ENCODE peak calls at places on chromosome 1, in nine cellular contexts. One of them, this sample, is unnamed.

GRCh38 chr1:210250998-210251679 is 18.5 kb downstream of the SERTAD4 start:
- DNase-seq in NCI-H446 treated with DMSO at 0.1 percent for 48 hours: no peak
- DNase-seq in DND-41: peak
- DNase-seq in RWPE1: peak
- DNase-seq in NCI-H510A treated with DMSO at 0.1 percent for 48 hours: peak
- DNase-seq in cardiac muscle cell: peak
- DNase-seq in mesothelial cell of epicardium: no peak
- DNase-seq in AG20443: peak
- DNase-seq in breast epithelium: no peak
- DNase-seq in this sample: no peak

GRCh38 chr1:155207578-155208405 is at the start of gene THBS3:
- DNase-seq in NCI-H446 treated with DMSO at 0.1 percent for 48 hours: peak
- DNase-seq in DND-41: no peak
- DNase-seq in RWPE1: no peak
- DNase-seq in NCI-H510A treated with DMSO at 0.1 percent for 48 hours: peak
- DNase-seq in cardiac muscle cell: no peak
- DNase-seq in mesothelial cell of epicardium: no peak
- DNase-seq in AG20443: peak
- DNase-seq in breast epithelium: no peak
- DNase-seq in this sample: peak

GRCh38 chr1:23558140-23558871 is 995 bp downstream of the ID3 start:
- DNase-seq in NCI-H446 treated with DMSO at 0.1 percent for 48 hours: peak
- DNase-seq in DND-41: peak
- DNase-seq in RWPE1: peak
- DNase-seq in NCI-H510A treated with DMSO at 0.1 percent for 48 hours: no peak
- DNase-seq in cardiac muscle cell: peak
- DNase-seq in mesothelial cell of epicardium: no peak
- DNase-seq in AG20443: no peak
- DNase-seq in breast epithelium: no peak
- DNase-seq in this sample: no peak

GRCh38 chr1:215018555-215018954 is 64.0 kb upstream of the KCNK2 start:
- DNase-seq in NCI-H446 treated with DMSO at 0.1 percent for 48 hours: no peak
- DNase-seq in DND-41: no peak
- DNase-seq in RWPE1: no peak
- DNase-seq in NCI-H510A treated with DMSO at 0.1 percent for 48 hours: no peak
- DNase-seq in cardiac muscle cell: no peak
- DNase-seq in mesothelial cell of epicardium: no peak
- DNase-seq in AG20443: peak
- DNase-seq in breast epithelium: no peak
- DNase-seq in this sample: no peak

GRCh38 chr1:50977575-50978143 is 7.6 kb downstream of the CDKN2C start:
- DNase-seq in NCI-H446 treated with DMSO at 0.1 percent for 48 hours: peak
- DNase-seq in DND-41: no peak
- DNase-seq in RWPE1: peak
- DNase-seq in NCI-H510A treated with DMSO at 0.1 percent for 48 hours: no peak
- DNase-seq in cardiac muscle cell: peak
- DNase-seq in mesothelial cell of epicardium: no peak
- DNase-seq in AG20443: peak
- DNase-seq in breast epithelium: no peak
- DNase-seq in this sample: peak

GRCh38 chr1:19311503-19311930 is 427 bp downstream of the AKR7A2 start:
- DNase-seq in NCI-H446 treated with DMSO at 0.1 percent for 48 hours: no peak
- DNase-seq in DND-41: peak
- DNase-seq in RWPE1: no peak
- DNase-seq in NCI-H510A treated with DMSO at 0.1 percent for 48 hours: no peak
- DNase-seq in cardiac muscle cell: no peak
- DNase-seq in mesothelial cell of epicardium: no peak
- DNase-seq in AG20443: no peak
- DNase-seq in breast epithelium: no peak
- DNase-seq in this sample: peak

GRCh38 chr1:111656093-111657017 is 36.8 kb downstream of the RAP1A start:
- DNase-seq in NCI-H446 treated with DMSO at 0.1 percent for 48 hours: no peak
- DNase-seq in DND-41: no peak
- DNase-seq in RWPE1: peak
- DNase-seq in NCI-H510A treated with DMSO at 0.1 percent for 48 hours: peak
- DNase-seq in cardiac muscle cell: peak
- DNase-seq in mesothelial cell of epicardium: no peak
- DNase-seq in AG20443: peak
- DNase-seq in breast epithelium: no peak
- DNase-seq in this sample: peak

GRCh38 chr1:52697795-52698674 is at the start of gene COA7:
- DNase-seq in NCI-H446 treated with DMSO at 0.1 percent for 48 hours: peak
- DNase-seq in DND-41: peak
- DNase-seq in RWPE1: peak
- DNase-seq in NCI-H510A treated with DMSO at 0.1 percent for 48 hours: peak
- DNase-seq in cardiac muscle cell: peak
- DNase-seq in mesothelial cell of epicardium: peak
- DNase-seq in AG20443: peak
- DNase-seq in breast epithelium: peak
- DNase-seq in this sample: peak

GRCh38 chr1:54077359-54077758 is 24.0 kb downstream of the TCEANC2 start:
- DNase-seq in NCI-H446 treated with DMSO at 0.1 percent for 48 hours: no peak
- DNase-seq in DND-41: no peak
- DNase-seq in RWPE1: no peak
- DNase-seq in NCI-H510A treated with DMSO at 0.1 percent for 48 hours: no peak
- DNase-seq in cardiac muscle cell: no peak
- DNase-seq in mesothelial cell of epicardium: no peak
- DNase-seq in AG20443: no peak
- DNase-seq in breast epithelium: no peak
- DNase-seq in this sample: no peak

GRCh38 chr1:228515200-228515834 is 28.1 kb downstream of the RNF187 start:
- DNase-seq in NCI-H446 treated with DMSO at 0.1 percent for 48 hours: no peak
- DNase-seq in DND-41: peak
- DNase-seq in RWPE1: peak
- DNase-seq in NCI-H510A treated with DMSO at 0.1 percent for 48 hours: no peak
- DNase-seq in cardiac muscle cell: peak
- DNase-seq in mesothelial cell of epicardium: no peak
- DNase-seq in AG20443: peak
- DNase-seq in breast epithelium: no peak
- DNase-seq in this sample: no peak

GRCh38 chr1:170910273-170910672 is 25.1 kb upstream of the MROH9 start:
- DNase-seq in NCI-H446 treated with DMSO at 0.1 percent for 48 hours: no peak
- DNase-seq in DND-41: no peak
- DNase-seq in RWPE1: peak
- DNase-seq in NCI-H510A treated with DMSO at 0.1 percent for 48 hours: no peak
- DNase-seq in cardiac muscle cell: no peak
- DNase-seq in mesothelial cell of epicardium: no peak
- DNase-seq in AG20443: peak
- DNase-seq in breast epithelium: no peak
- DNase-seq in this sample: no peak

GRCh38 chr1:219041819-219042218 is 131.9 kb upstream of the LYPLAL1 start:
- DNase-seq in NCI-H446 treated with DMSO at 0.1 percent for 48 hours: no peak
- DNase-seq in DND-41: no peak
- DNase-seq in RWPE1: no peak
- DNase-seq in NCI-H510A treated with DMSO at 0.1 percent for 48 hours: no peak
- DNase-seq in cardiac muscle cell: no peak
- DNase-seq in mesothelial cell of epicardium: no peak
- DNase-seq in AG20443: no peak
- DNase-seq in breast epithelium: no peak
- DNase-seq in this sample: no peak

GRCh38 chr1:7008975-7009740 is 223.9 kb downstream of the CAMTA1 start:
- DNase-seq in NCI-H446 treated with DMSO at 0.1 percent for 48 hours: no peak
- DNase-seq in DND-41: no peak
- DNase-seq in RWPE1: no peak
- DNase-seq in NCI-H510A treated with DMSO at 0.1 percent for 48 hours: no peak
- DNase-seq in cardiac muscle cell: no peak
- DNase-seq in mesothelial cell of epicardium: no peak
- DNase-seq in AG20443: no peak
- DNase-seq in breast epithelium: no peak
- DNase-seq in this sample: no peak

GRCh38 chr1:145975216-145975615 is 10.7 kb downstream of the POLR3GL start:
- DNase-seq in NCI-H446 treated with DMSO at 0.1 percent for 48 hours: no peak
- DNase-seq in DND-41: no peak
- DNase-seq in RWPE1: no peak
- DNase-seq in NCI-H510A treated with DMSO at 0.1 percent for 48 hours: no peak
- DNase-seq in cardiac muscle cell: no peak
- DNase-seq in mesothelial cell of epicardium: no peak
- DNase-seq in AG20443: no peak
- DNase-seq in breast epithelium: peak
- DNase-seq in this sample: no peak